ENCODE peak calls at places on chromosome 10, in nine cellular contexts. K, I, B, Y, O, R, W, S and G are unnamed samples.

GRCh38 chr10:126465771-126466170 is 77.5 kb upstream of the ADAM12 start:
- DNase-seq in K (no peak), I (no peak), B (no peak), Y (no peak), O (no peak), R (no peak), W (no peak), S (no peak), G (no peak)

GRCh38 chr10:82497451-82497850 is 622.5 kb downstream of the NRG3 start:
- DNase-seq in K (no peak), I (no peak), B (no peak), Y (no peak), O (no peak), R (no peak), W (no peak), S (no peak), G (no peak)

GRCh38 chr10:100359030-100359432 is 12.0 kb downstream of the SCD start:
- DNase-seq in K (no peak), I (no peak), B (no peak), Y (no peak), O (no peak), R (no peak), W (no peak), S (no peak), G (no peak)

GRCh38 chr10:118339096-118339495 is 3.0 kb downstream of the FAM204A start:
- DNase-seq in K (peak; percentile 38), I (peak; percentile 15), B (no peak), Y (no peak), O (peak; percentile 20), R (peak; percentile 39), W (no peak), S (no peak), G (no peak)

GRCh38 chr10:110007171-110007700 is 548 bp upstream of the ADD3 start:
- DNase-seq in K (no peak), I (no peak), B (no peak), Y (no peak), O (no peak), R (no peak), W (peak; percentile 21), S (no peak), G (no peak)

GRCh38 chr10:111986079-111986478 is 197.5 kb downstream of the GPAM start:
- DNase-seq in K (no peak), I (no peak), B (no peak), Y (no peak), O (no peak), R (no peak), W (no peak), S (no peak), G (no peak)

GRCh38 chr10:117353700-117354099 is 21.5 kb downstream of the PDZD8 start:
- DNase-seq in K (no peak), I (no peak), B (no peak), Y (no peak), O (no peak), R (no peak), W (no peak), S (no peak), G (no peak)

GRCh38 chr10:98045785-98046389 is 15.5 kb upstream of the CRTAC1 start:
- DNase-seq in K (peak; percentile 41), I (no peak), B (peak; percentile 79), Y (peak; percentile 26), O (peak; percentile 85), R (peak; percentile 59), W (peak; percentile 40), S (peak; percentile 31), G (no peak)

GRCh38 chr10:128543186-128543585 is 417.0 kb upstream of the MKI67 start:
- DNase-seq in K (no peak), I (no peak), B (no peak), Y (no peak), O (no peak), R (no peak), W (no peak), S (no peak), G (no peak)

GRCh38 chr10:60937784-60938654 is 6.0 kb downstream of the RHOBTB1 start:
- DNase-seq in K (no peak), I (no peak), B (no peak), Y (no peak), O (no peak), R (no peak), W (peak; percentile 76), S (no peak), G (no peak)

GRCh38 chr10:69801094-69801433 is 642 bp upstream of the COL13A1 start:
- DNase-seq in K (peak; percentile 48), I (peak; percentile 49), B (peak; percentile 88), Y (peak; percentile 20), O (peak; percentile 86), R (peak; percentile 85), W (peak; percentile 55), S (no peak), G (peak; percentile 44)

GRCh38 chr10:3785251-3785848 is 341 bp upstream of the KLF6 start:
- DNase-seq in K (peak; percentile 99), I (peak; percentile 99), B (peak; percentile 98), Y (peak; percentile 99), O (peak; percentile 98), R (peak; percentile 100), W (peak; percentile 97), S (peak; percentile 99), G (no peak)

GRCh38 chr10:15725603-15726002 is 5.9 kb upstream of the ITGA8 start:
- DNase-seq in K (no peak), I (no peak), B (no peak), Y (peak; percentile 45), O (peak; percentile 74), R (no peak), W (peak; percentile 67), S (peak; percentile 29), G (no peak)

GRCh38 chr10:6563075-6563474 is 17.0 kb downstream of the PRKCQ start:
- DNase-seq in K (no peak), I (no peak), B (no peak), Y (no peak), O (no peak), R (no peak), W (no peak), S (no peak), G (no peak)

GRCh38 chr10:11849908-11850307 is 26.8 kb downstream of the PROSER2 start:
- DNase-seq in K (no peak), I (no peak), B (no peak), Y (no peak), O (no peak), R (no peak), W (no peak), S (no peak), G (no peak)

GRCh38 chr10:48541144-48541795 is 63.6 kb downstream of the ARHGAP22 start:
- DNase-seq in K (no peak), I (no peak), B (peak; percentile 30), Y (no peak), O (no peak), R (no peak), W (peak; percentile 12), S (no peak), G (no peak)

DNA sequence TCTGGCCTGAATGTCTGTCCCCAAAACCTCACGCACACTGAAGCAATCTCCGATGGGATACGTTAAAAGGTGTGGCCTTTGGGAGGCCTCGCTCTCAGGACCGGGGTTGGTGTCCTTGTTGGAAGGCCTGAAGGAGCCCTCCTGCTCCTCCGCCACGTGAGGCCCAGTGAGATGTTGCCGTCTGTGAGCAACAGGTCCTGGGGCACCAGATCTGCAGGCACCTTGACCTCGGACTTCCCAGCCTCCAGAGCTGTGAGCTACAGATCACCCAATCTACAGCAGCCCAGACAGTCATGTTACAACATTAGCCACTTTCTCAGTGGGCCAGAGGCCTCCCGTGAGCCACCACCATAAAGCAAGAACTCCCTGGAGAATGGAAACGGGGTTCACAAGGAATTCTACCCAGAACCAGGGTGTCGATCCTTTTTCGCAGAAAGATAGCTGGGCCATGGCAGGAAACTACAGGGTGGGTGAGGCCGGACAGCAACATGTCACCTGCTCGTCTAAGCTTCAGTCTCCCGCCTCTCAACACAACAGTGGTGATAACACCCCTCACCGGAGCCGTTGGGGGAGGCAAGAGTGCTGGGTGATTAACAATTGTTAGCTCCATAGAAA is 87.0 kb downstream of the DIP2C start:
- DNase-seq in K (no peak), I (no peak), B (no peak), Y (no peak), O (no peak), R (no peak), W (no peak), S (no peak), G (no peak)
- H3K4me1 ChIP-seq in K (peaks cover 57% of the 10 kb centered on the region), I (peaks cover 69% of the 10 kb centered on the region), B (peaks cover 5% of the 10 kb centered on the region), Y (peaks cover 8% of the 10 kb centered on the region), O (peaks cover 3% of the 10 kb centered on the region), R (peaks cover 31% of the 10 kb centered on the region), W (peaks cover 53% of the 10 kb centered on the region), S (no peaks in the 10 kb centered on the region), G (no peaks in the 10 kb centered on the region)

DNA sequence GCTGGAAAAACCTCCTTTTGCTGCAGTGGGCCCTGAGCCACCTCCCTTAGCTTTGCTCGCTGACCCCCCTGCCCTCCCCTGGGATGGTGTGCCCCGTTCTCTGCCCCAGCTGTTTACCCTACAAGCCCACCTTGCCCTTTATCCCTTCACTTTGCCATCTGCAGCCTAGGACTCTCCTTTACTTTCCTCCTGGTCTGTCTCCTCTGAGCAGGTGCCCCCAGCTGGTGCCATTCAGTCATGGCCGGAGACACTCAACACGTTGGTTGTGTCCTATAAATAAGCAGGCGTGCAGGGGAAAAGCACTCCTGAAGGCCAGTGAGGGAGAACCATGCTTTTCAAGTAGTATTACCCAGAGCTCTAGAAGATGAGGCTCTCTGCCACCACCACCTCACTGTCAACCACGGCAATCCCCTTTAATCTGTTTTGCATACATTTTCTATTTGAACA is 6.1 kb downstream of the RASSF4 start:
- DNase-seq in K (peak; percentile 44), I (no peak), B (peak; percentile 40), Y (no peak), O (peak; percentile 73), R (peak; percentile 78), W (no peak), S (no peak), G (no peak)
- TF ChIP-seq CTCF in K (no peak), I (peak; percentile 37), B (no peak), Y (no peak), O (no peak), R (peak; percentile 26), W (no peak), S (no peak), G (no peak)

GRCh38 chr10:80200259-80200658 is 5.1 kb downstream of the ANXA11 start:
- DNase-seq in K (no peak), I (no peak), B (no peak), Y (no peak), O (no peak), R (no peak), W (no peak), S (no peak), G (no peak)
- H3K4me1 ChIP-seq in K (peaks cover 91% of the 10 kb centered on the region), I (peaks cover 100% of the 10 kb centered on the region), B (peaks cover 8% of the 10 kb centered on the region), Y (peaks cover 31% of the 10 kb centered on the region), O (peaks cover 52% of the 10 kb centered on the region), R (peaks cover 85% of the 10 kb centered on the region), W (peaks cover 37% of the 10 kb centered on the region), S (peaks cover 14% of the 10 kb centered on the region), G (peaks cover 28% of the 10 kb centered on the region)

DNA sequence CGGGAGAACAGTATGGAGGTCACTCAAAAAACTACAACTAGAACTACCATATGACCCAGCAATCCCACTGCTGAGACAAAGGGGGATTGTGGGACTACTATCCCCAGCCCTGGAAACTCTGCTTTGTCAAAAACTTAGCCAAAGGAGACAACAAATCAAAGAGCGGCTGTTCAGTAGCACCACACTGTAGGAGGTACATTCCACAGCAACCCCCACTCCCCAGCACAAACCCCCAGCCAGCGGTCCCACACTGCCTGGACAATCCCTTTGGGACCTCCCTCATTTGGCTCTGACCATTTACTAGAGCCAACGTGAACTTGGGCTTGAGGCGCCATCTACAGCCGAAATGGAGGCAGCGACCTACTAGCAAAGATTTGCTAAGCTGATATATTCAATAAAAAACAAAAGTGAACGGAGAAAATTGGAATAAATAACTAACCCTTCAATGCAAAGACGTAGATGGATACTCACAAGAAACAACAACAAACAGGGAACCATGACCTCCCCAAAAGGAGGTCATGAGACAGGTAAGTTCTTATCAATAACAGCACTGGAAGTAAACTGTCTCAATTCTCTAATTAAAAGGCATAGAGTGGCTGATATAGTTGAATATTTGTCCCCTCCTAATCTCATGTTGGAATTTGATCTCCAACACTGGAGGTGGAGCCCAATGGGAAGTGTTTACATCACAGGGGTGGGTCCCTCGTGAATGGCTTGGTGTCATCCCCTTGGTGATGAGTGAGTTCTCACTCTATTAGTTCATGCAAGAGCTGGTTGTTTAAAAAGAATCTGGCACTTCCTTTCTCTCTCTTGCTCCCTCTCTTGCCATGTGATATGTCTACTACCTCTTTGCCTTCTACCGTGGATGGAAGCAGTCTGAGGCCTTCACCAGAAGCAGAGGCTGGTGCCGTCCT is 119.0 kb upstream of the KCNMA1 start:
- DNase-seq in K (no peak), I (no peak), B (peak; percentile 76), Y (no peak), O (peak; percentile 85), R (no peak), W (peak; percentile 74), S (no peak), G (no peak)
- TF ChIP-seq CTCF in K (no peak), I (peak; percentile 60), B (peak; percentile 87), Y (no peak), O (peak; percentile 86), R (peak; percentile 25), W (peak; percentile 93), S (no peak), G (peak; percentile 80)